ENCODE peak calls at places on chromosomes 5 and 9, in nine cellular contexts. One of them, this sample, is unnamed.
A peak's percentile ranks its signal among the peaks of the same experiment; 100 is the strongest.

GRCh38 chr9:76438841-76439588 is 20.0 kb upstream of the GCNT1 start:
- DNase-seq in astrocyte: peak; percentile 58
- DNase-seq in neural progenitor cell: no peak
- DNase-seq in GM23338: no peak
- DNase-seq in fibroblast of lung: peak; percentile 64
- DNase-seq in endothelial cell of umbilical vein: no peak
- DNase-seq in PC-9: no peak
- DNase-seq in mammary epithelial cell: no peak
- DNase-seq in hepatocyte: no peak
- DNase-seq in this sample: no peak

GRCh38 chr9:91898451-91899433 is 51.3 kb downstream of the ROR2 start:
- DNase-seq in endothelial cell of umbilical vein: no peak
- DNase-seq in neural progenitor cell: peak; percentile 38
- DNase-seq in mammary epithelial cell: no peak
- DNase-seq in fibroblast of lung: no peak
- DNase-seq in PC-9: no peak
- DNase-seq in astrocyte: peak; percentile 8
- DNase-seq in hepatocyte: peak; percentile 58
- DNase-seq in GM23338: peak; percentile 49
- DNase-seq in this sample: peak; percentile 97

GRCh38 chr5:53262348-53262970 is 152.9 kb upstream of the MOCS2 start:
- DNase-seq in mammary epithelial cell: peak; percentile 60
- DNase-seq in endothelial cell of umbilical vein: peak; percentile 45
- DNase-seq in PC-9: no peak
- DNase-seq in astrocyte: no peak
- DNase-seq in neural progenitor cell: peak; percentile 46
- DNase-seq in fibroblast of lung: peak; percentile 39
- DNase-seq in GM23338: peak; percentile 44
- DNase-seq in hepatocyte: peak; percentile 29
- DNase-seq in this sample: peak; percentile 16

GRCh38 chr9:18393340-18394130 is 80.4 kb upstream of the ADAMTSL1 start:
- DNase-seq in neural progenitor cell: no peak
- DNase-seq in hepatocyte: peak; percentile 80
- DNase-seq in PC-9: peak; percentile 44
- DNase-seq in astrocyte: peak; percentile 97
- DNase-seq in GM23338: no peak
- DNase-seq in fibroblast of lung: peak; percentile 97
- DNase-seq in endothelial cell of umbilical vein: peak; percentile 98
- DNase-seq in mammary epithelial cell: peak; percentile 98
- DNase-seq in this sample: peak; percentile 46

GRCh38 chr5:112186401-112186990 is 232.6 kb downstream of the EPB41L4A start:
- DNase-seq in hepatocyte: peak; percentile 68
- DNase-seq in endothelial cell of umbilical vein: peak; percentile 44
- DNase-seq in mammary epithelial cell: peak; percentile 23
- DNase-seq in GM23338: peak; percentile 70
- DNase-seq in PC-9: no peak
- DNase-seq in fibroblast of lung: peak; percentile 44
- DNase-seq in astrocyte: peak; percentile 23
- DNase-seq in neural progenitor cell: peak; percentile 55
- DNase-seq in this sample: peak; percentile 62

GRCh38 chr5:145936401-145937131 is at the start of gene SH3RF2:
- DNase-seq in astrocyte: peak; percentile 85
- DNase-seq in endothelial cell of umbilical vein: peak; percentile 86
- DNase-seq in GM23338: peak; percentile 96
- DNase-seq in mammary epithelial cell: peak; percentile 85
- DNase-seq in hepatocyte: peak; percentile 85
- DNase-seq in neural progenitor cell: peak; percentile 92
- DNase-seq in fibroblast of lung: peak; percentile 91
- DNase-seq in PC-9: peak; percentile 85
- DNase-seq in this sample: peak; percentile 96

GRCh38 chr9:135907446-135908333 is at the start of gene CAMSAP1:
- DNase-seq in endothelial cell of umbilical vein: peak; percentile 95
- DNase-seq in hepatocyte: peak; percentile 97
- DNase-seq in GM23338: peak; percentile 91
- DNase-seq in astrocyte: peak; percentile 76
- DNase-seq in mammary epithelial cell: peak; percentile 90
- DNase-seq in PC-9: peak; percentile 85
- DNase-seq in neural progenitor cell: peak; percentile 97
- DNase-seq in fibroblast of lung: peak; percentile 89
- DNase-seq in this sample: peak; percentile 94

GRCh38 chr9:93224591-93224990 is 40.7 kb downstream of the WNK2 start:
- DNase-seq in fibroblast of lung: no peak
- DNase-seq in mammary epithelial cell: peak; percentile 94
- DNase-seq in endothelial cell of umbilical vein: no peak
- DNase-seq in astrocyte: no peak
- DNase-seq in hepatocyte: peak; percentile 46
- DNase-seq in neural progenitor cell: no peak
- DNase-seq in PC-9: peak; percentile 90
- DNase-seq in GM23338: peak; percentile 24
- DNase-seq in this sample: no peak

GRCh38 chr5:175214152-175214551 is 229.8 kb downstream of the DRD1 start:
- DNase-seq in GM23338: no peak
- DNase-seq in PC-9: no peak
- DNase-seq in astrocyte: peak; percentile 95
- DNase-seq in neural progenitor cell: no peak
- DNase-seq in hepatocyte: peak; percentile 30
- DNase-seq in fibroblast of lung: peak; percentile 97
- DNase-seq in endothelial cell of umbilical vein: no peak
- DNase-seq in mammary epithelial cell: peak; percentile 0
- DNase-seq in this sample: no peak

GRCh38 chr9:92141144-92142129 is 26.2 kb upstream of the SPTLC1 start:
- DNase-seq in astrocyte: no peak
- DNase-seq in neural progenitor cell: peak; percentile 76
- DNase-seq in endothelial cell of umbilical vein: peak; percentile 40
- DNase-seq in mammary epithelial cell: peak; percentile 43
- DNase-seq in PC-9: peak; percentile 70
- DNase-seq in fibroblast of lung: peak; percentile 58
- DNase-seq in hepatocyte: peak; percentile 80
- DNase-seq in GM23338: peak; percentile 68
- DNase-seq in this sample: no peak

GRCh38 chr9:22114956-22115355 is 105.9 kb upstream of the CDKN2B start:
- DNase-seq in PC-9: no peak
- DNase-seq in fibroblast of lung: peak; percentile 81
- DNase-seq in hepatocyte: no peak
- DNase-seq in astrocyte: peak; percentile 74
- DNase-seq in GM23338: no peak
- DNase-seq in neural progenitor cell: no peak
- DNase-seq in endothelial cell of umbilical vein: no peak
- DNase-seq in mammary epithelial cell: no peak
- DNase-seq in this sample: no peak

GRCh38 chr5:37882636-37883035 is 42.8 kb upstream of the GDNF start:
- DNase-seq in astrocyte: peak; percentile 21
- DNase-seq in PC-9: no peak
- DNase-seq in neural progenitor cell: no peak
- DNase-seq in endothelial cell of umbilical vein: no peak
- DNase-seq in fibroblast of lung: peak; percentile 42
- DNase-seq in GM23338: no peak
- DNase-seq in mammary epithelial cell: no peak
- DNase-seq in hepatocyte: no peak
- DNase-seq in this sample: no peak

GRCh38 chr9:110129460-110129859 is 78.5 kb downstream of the C9orf152 start:
- DNase-seq in hepatocyte: no peak
- DNase-seq in endothelial cell of umbilical vein: no peak
- DNase-seq in PC-9: no peak
- DNase-seq in GM23338: no peak
- DNase-seq in neural progenitor cell: no peak
- DNase-seq in mammary epithelial cell: no peak
- DNase-seq in astrocyte: no peak
- DNase-seq in fibroblast of lung: no peak
- DNase-seq in this sample: no peak

GRCh38 chr9:34589656-34590375 is at the start of gene CNTFR:
- DNase-seq in PC-9: no peak
- DNase-seq in endothelial cell of umbilical vein: no peak
- DNase-seq in mammary epithelial cell: no peak
- DNase-seq in fibroblast of lung: no peak
- DNase-seq in neural progenitor cell: peak; percentile 88
- DNase-seq in GM23338: peak; percentile 79
- DNase-seq in astrocyte: no peak
- DNase-seq in hepatocyte: peak; percentile 69
- DNase-seq in this sample: peak; percentile 58

GRCh38 chr5:111158105-111158744 is 66.0 kb upstream of the CAMK4 start:
- DNase-seq in GM23338: peak; percentile 88
- DNase-seq in astrocyte: peak; percentile 48
- DNase-seq in hepatocyte: peak; percentile 85
- DNase-seq in PC-9: peak; percentile 49
- DNase-seq in fibroblast of lung: peak; percentile 64
- DNase-seq in mammary epithelial cell: peak; percentile 65
- DNase-seq in endothelial cell of umbilical vein: peak; percentile 84
- DNase-seq in neural progenitor cell: peak; percentile 79
- DNase-seq in this sample: peak; percentile 81

DNA sequence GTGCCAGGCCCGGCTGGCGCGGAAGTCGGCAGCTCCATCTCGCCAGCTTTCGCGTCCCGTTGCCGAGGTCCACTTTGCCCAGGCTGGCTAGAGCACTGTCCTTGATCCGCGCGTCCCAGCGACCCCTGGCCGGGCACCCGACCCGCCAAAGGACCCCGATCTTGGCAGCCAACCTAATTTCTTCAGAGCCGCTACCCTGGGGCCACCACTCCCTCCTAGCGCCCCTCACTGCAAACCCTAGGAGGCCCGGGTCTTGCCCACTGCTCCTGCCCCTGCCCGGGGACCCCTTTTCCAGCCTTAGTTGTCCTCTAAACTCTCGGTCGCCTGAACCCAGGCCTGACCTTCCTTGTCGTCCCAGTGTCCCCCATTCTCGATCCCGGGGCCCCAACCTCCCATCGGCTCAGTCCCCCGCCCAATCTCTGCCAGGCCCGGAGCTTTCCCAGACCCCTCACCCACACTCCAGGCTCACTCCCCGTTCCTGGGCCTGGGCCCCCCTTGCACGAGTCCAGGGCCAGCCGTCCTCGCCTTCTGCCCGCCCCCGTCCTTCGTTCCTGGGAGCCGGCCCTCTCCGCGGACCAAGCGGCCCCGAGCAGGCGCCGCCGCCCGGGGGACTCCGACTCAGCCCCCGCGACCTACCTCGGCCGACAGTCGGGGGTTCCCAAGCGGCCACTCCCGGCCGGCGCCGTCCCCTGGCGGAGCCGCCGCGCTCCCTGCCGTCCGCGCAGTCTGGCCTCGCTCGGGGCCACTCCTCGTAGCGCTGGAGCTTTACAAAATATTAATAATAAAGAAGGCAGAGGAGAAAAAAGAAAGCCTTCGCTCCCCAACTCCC is 701 bp upstream of the LMX1B start:
- DNase-seq in mammary epithelial cell: peak; percentile 48
- DNase-seq in GM23338: peak; percentile 62
- DNase-seq in PC-9: no peak
- DNase-seq in hepatocyte: no peak
- DNase-seq in neural progenitor cell: peak; percentile 72
- DNase-seq in astrocyte: no peak
- DNase-seq in fibroblast of lung: no peak
- DNase-seq in endothelial cell of umbilical vein: no peak
- DNase-seq in this sample: no peak
- TF ChIP-seq EZH2 in mammary epithelial cell: no peak
- TF ChIP-seq EZH2 in GM23338: peak; percentile 97
- TF ChIP-seq EZH2 in PC-9: no peak
- TF ChIP-seq EZH2 in hepatocyte: peak; percentile 99
- TF ChIP-seq EZH2 in neural progenitor cell: peak; percentile 98
- TF ChIP-seq EZH2 in astrocyte: peak; percentile 99
- TF ChIP-seq EZH2 in fibroblast of lung: peak; percentile 98
- TF ChIP-seq EZH2 in endothelial cell of umbilical vein: peak; percentile 64
- TF ChIP-seq EZH2 in this sample: peak; percentile 93

GRCh38 chr5:95080456-95080855 is 204.4 kb downstream of the MCTP1 start:
- DNase-seq in GM23338: no peak
- DNase-seq in astrocyte: no peak
- DNase-seq in PC-9: no peak
- DNase-seq in hepatocyte: no peak
- DNase-seq in endothelial cell of umbilical vein: peak; percentile 43
- DNase-seq in fibroblast of lung: peak; percentile 6
- DNase-seq in mammary epithelial cell: no peak
- DNase-seq in neural progenitor cell: no peak
- DNase-seq in this sample: no peak
- TF ChIP-seq CTCF in GM23338: no peak
- TF ChIP-seq CTCF in astrocyte: no peak
- TF ChIP-seq CTCF in PC-9: no peak
- TF ChIP-seq CTCF in hepatocyte: no peak
- TF ChIP-seq CTCF in endothelial cell of umbilical vein: no peak
- TF ChIP-seq CTCF in fibroblast of lung: no peak
- TF ChIP-seq CTCF in mammary epithelial cell: no peak
- TF ChIP-seq CTCF in neural progenitor cell: no peak
- TF ChIP-seq CTCF in this sample: no peak

GRCh38 chr9:515665-516064 is 301.0 kb downstream of the DOCK8 start:
- DNase-seq in mammary epithelial cell: no peak
- DNase-seq in neural progenitor cell: no peak
- DNase-seq in endothelial cell of umbilical vein: no peak
- DNase-seq in PC-9: no peak
- DNase-seq in astrocyte: no peak
- DNase-seq in GM23338: no peak
- DNase-seq in fibroblast of lung: no peak
- DNase-seq in hepatocyte: no peak
- DNase-seq in this sample: no peak
- H3K4me3 ChIP-seq in mammary epithelial cell: no peak overlapping the region
- H3K4me3 ChIP-seq in neural progenitor cell: no peak overlapping the region
- H3K4me3 ChIP-seq in endothelial cell of umbilical vein: no peak overlapping the region
- H3K4me3 ChIP-seq in PC-9: no peak overlapping the region
- H3K4me3 ChIP-seq in astrocyte: no peak overlapping the region
- H3K4me3 ChIP-seq in GM23338: no peak overlapping the region
- H3K4me3 ChIP-seq in fibroblast of lung: no peak overlapping the region
- H3K4me3 ChIP-seq in hepatocyte: no peak overlapping the region
- H3K4me3 ChIP-seq in this sample: no peak overlapping the region

GRCh38 chr5:56913766-56914165 is 4.4 kb downstream of the SETD9 start:
- DNase-seq in endothelial cell of umbilical vein: no peak
- DNase-seq in GM23338: no peak
- DNase-seq in neural progenitor cell: no peak
- DNase-seq in PC-9: no peak
- DNase-seq in astrocyte: no peak
- DNase-seq in hepatocyte: no peak
- DNase-seq in mammary epithelial cell: no peak
- DNase-seq in fibroblast of lung: no peak
- DNase-seq in this sample: no peak

GRCh38 chr5:56914678-56915077 is 5.3 kb downstream of the SETD9 start:
- DNase-seq in fibroblast of lung: no peak
- DNase-seq in astrocyte: no peak
- DNase-seq in neural progenitor cell: no peak
- DNase-seq in mammary epithelial cell: no peak
- DNase-seq in endothelial cell of umbilical vein: no peak
- DNase-seq in hepatocyte: no peak
- DNase-seq in PC-9: no peak
- DNase-seq in GM23338: no peak
- DNase-seq in this sample: no peak

GRCh38 chr5:56910123-56910951 is 941 bp downstream of the SETD9 start:
- DNase-seq in endothelial cell of umbilical vein: no peak
- DNase-seq in PC-9: no peak
- DNase-seq in hepatocyte: no peak
- DNase-seq in GM23338: peak; percentile 65
- DNase-seq in astrocyte: peak; percentile 34
- DNase-seq in fibroblast of lung: peak; percentile 45
- DNase-seq in mammary epithelial cell: no peak
- DNase-seq in neural progenitor cell: peak; percentile 70
- DNase-seq in this sample: peak; percentile 30

GRCh38 chr5:56909294-56910122 is at the start of gene SETD9:
- DNase-seq in GM23338: peak; percentile 98
- DNase-seq in fibroblast of lung: peak; percentile 95
- DNase-seq in mammary epithelial cell: peak; percentile 95
- DNase-seq in endothelial cell of umbilical vein: peak; percentile 98
- DNase-seq in PC-9: peak; percentile 97
- DNase-seq in astrocyte: peak; percentile 88
- DNase-seq in neural progenitor cell: peak; percentile 100
- DNase-seq in hepatocyte: peak; percentile 100
- DNase-seq in this sample: peak; percentile 98

DNA sequence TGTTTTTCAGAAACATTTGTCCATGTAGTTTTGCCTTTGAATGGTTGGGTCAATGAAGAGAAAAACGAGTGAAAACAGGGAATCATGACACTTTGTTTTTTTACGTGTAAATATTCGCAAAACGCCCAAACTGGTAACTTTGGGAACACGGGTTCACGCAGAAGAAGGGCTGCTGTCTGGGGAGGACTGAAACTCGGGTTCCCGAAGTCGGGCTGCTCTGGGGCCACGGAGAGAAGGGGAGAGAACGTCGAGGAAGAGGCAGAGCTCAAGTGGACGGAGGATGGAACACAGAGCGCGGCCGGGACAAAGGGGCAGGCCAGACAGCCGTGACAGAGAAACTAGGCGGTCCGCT is 478 bp upstream of the SETD9 start:
- DNase-seq in GM23338: no peak
- DNase-seq in endothelial cell of umbilical vein: no peak
- DNase-seq in neural progenitor cell: no peak
- DNase-seq in astrocyte: no peak
- DNase-seq in fibroblast of lung: no peak
- DNase-seq in hepatocyte: no peak
- DNase-seq in mammary epithelial cell: peak; percentile 2
- DNase-seq in PC-9: no peak
- DNase-seq in this sample: no peak
- TF ChIP-seq EZH2 in GM23338: no peak
- TF ChIP-seq EZH2 in endothelial cell of umbilical vein: no peak
- TF ChIP-seq EZH2 in neural progenitor cell: no peak
- TF ChIP-seq EZH2 in astrocyte: no peak
- TF ChIP-seq EZH2 in fibroblast of lung: no peak
- TF ChIP-seq EZH2 in hepatocyte: no peak
- TF ChIP-seq EZH2 in mammary epithelial cell: no peak
- TF ChIP-seq EZH2 in PC-9: no peak
- TF ChIP-seq EZH2 in this sample: no peak